ENCODE peak calls at places on chromosomes 3 and 15, in ten cellular contexts. M, R, F, Y, I, V, W, Q, O and C are unnamed samples.

GRCh38 chr15:101159096-101159935 is 92.5 kb downstream of the CHSY1 start:
- DNase-seq in M (no peak), R (no peak), F (no peak), Y (no peak), I (no peak), V (no peak), W (no peak), Q (no peak), O (no peak), C (no peak)

GRCh38 chr3:180744226-180744625 is 64.9 kb upstream of the CCDC39 start:
- DNase-seq in M (no peak), R (no peak), F (no peak), Y (no peak), I (no peak), V (peak; percentile 99), W (no peak), Q (no peak), O (no peak), C (no peak)

GRCh38 chr3:29099296-29099695 is 181.6 kb upstream of the RBMS3 start:
- DNase-seq in M (no peak), R (no peak), F (no peak), Y (no peak), I (no peak), V (no peak), W (no peak), Q (no peak), O (no peak), C (no peak)

GRCh38 chr3:55362206-55362960 is 124.7 kb downstream of the WNT5A start:
- DNase-seq in M (no peak), R (no peak), F (peak; percentile 65), Y (no peak), I (no peak), V (no peak), W (no peak), Q (peak; percentile 40), O (peak; percentile 0), C (peak; percentile 80)

GRCh38 chr15:57118013-57118799 is 199.8 kb downstream of the TCF12 start:
- DNase-seq in M (no peak), R (no peak), F (peak; percentile 45), Y (no peak), I (peak; percentile 55), V (no peak), W (no peak), Q (no peak), O (no peak), C (peak; percentile 48)

GRCh38 chr3:69770976-69771634 is 31.8 kb downstream of the MITF start:
- DNase-seq in M (no peak), R (no peak), F (peak; percentile 86), Y (no peak), I (no peak), V (no peak), W (no peak), Q (no peak), O (peak; percentile 7), C (peak; percentile 79)

GRCh38 chr3:175075269-175075668 is 216.1 kb downstream of the NAALADL2 start:
- DNase-seq in M (no peak), R (no peak), F (peak; percentile 17), Y (no peak), I (no peak), V (no peak), W (no peak), Q (no peak), O (peak; percentile 16), C (peak; percentile 49)

GRCh38 chr15:52261498-52262242 is 33.9 kb downstream of the MYO5C start:
- DNase-seq in M (no peak), R (no peak), F (peak; percentile 83), Y (peak; percentile 71), I (peak; percentile 87), V (no peak), W (peak; percentile 6), Q (no peak), O (peak; percentile 16), C (peak; percentile 91)

GRCh38 chr15:67998599-67999122 is 55.5 kb upstream of the PIAS1 start:
- DNase-seq in M (no peak), R (no peak), F (peak; percentile 82), Y (peak; percentile 83), I (no peak), V (no peak), W (no peak), Q (peak; percentile 39), O (peak; percentile 9), C (peak; percentile 85)

GRCh38 chr3:160474416-160474838 is 24.8 kb upstream of the TRIM59 start:
- DNase-seq in M (no peak), R (no peak), F (no peak), Y (no peak), I (no peak), V (no peak), W (no peak), Q (no peak), O (no peak), C (no peak)

GRCh38 chr3:119418091-119418512 is 45.3 kb downstream of the TMEM39A start:
- DNase-seq in M (no peak), R (no peak), F (no peak), Y (no peak), I (no peak), V (no peak), W (no peak), Q (no peak), O (no peak), C (no peak)

GRCh38 chr15:49273734-49274318 is 103.8 kb downstream of the GALK2 start:
- DNase-seq in M (no peak), R (no peak), F (no peak), Y (no peak), I (no peak), V (no peak), W (no peak), Q (no peak), O (no peak), C (no peak)

GRCh38 chr3:66196633-66197032 is 24.2 kb upstream of the SLC25A26 start:
- DNase-seq in M (no peak), R (no peak), F (no peak), Y (no peak), I (no peak), V (no peak), W (no peak), Q (no peak), O (peak; percentile 20), C (peak; percentile 12)

GRCh38 chr3:68007621-68008226 is 353.3 kb upstream of the SUCLG2 start:
- DNase-seq in M (no peak), R (peak; percentile 56), F (no peak), Y (peak; percentile 21), I (no peak), V (peak; percentile 32), W (peak; percentile 4), Q (no peak), O (no peak), C (no peak)